ENCODE peak calls at places on chromosome 20, in four cellular contexts. Y is GM23248, K is PC-9, I is A549. X is an unnamed sample. For H3K9me3 and H3K4me1, the result is how much of the 10 kb centered on the place peaks cover.

GRCh38 chr20:5977223-5977622 is 26.8 kb downstream of the MCM8 start:
- DNase-seq in Y (no peak), K (no peak), I (no peak), X (no peak)

GRCh38 chr20:36676701-36677421 is 30.9 kb upstream of the SLA2 start:
- DNase-seq in Y (no peak), K (no peak), I (peak), X (no peak)

GRCh38 chr20:23399568-23400241 is 21.6 kb downstream of the NAPB start:
- DNase-seq in Y (peak), K (no peak), I (peak), X (no peak)

GRCh38 chr20:53795170-53795569 is 201.5 kb upstream of the ZNF217 start:
- DNase-seq in Y (peak), K (no peak), I (no peak), X (no peak)

GRCh38 chr20:60948230-60948629 is 303.8 kb upstream of the CDH4 start:
- DNase-seq in Y (no peak), K (no peak), I (no peak), X (no peak)

GRCh38 chr20:57251344-57251743 is 15.1 kb downstream of the BMP7 start:
- DNase-seq in Y (no peak), K (peak), I (no peak), X (no peak)

GRCh38 chr20:15236812-15237211 is 899.4 kb upstream of the FLRT3 start:
- DNase-seq in Y (peak), K (peak), I (peak), X (peak)

GRCh38 chr20:33915726-33916331 is 77.9 kb upstream of the RALY start:
- DNase-seq in Y (no peak), K (peak), I (peak), X (peak)

GRCh38 chr20:57667924-57668782 is 41.7 kb downstream of the PMEPA1 start:
- DNase-seq in Y (no peak), K (no peak), I (no peak), X (peak)

GRCh38 chr20:47250360-47250759 is 106.1 kb downstream of the ZMYND8 start:
- DNase-seq in Y (no peak), K (no peak), I (no peak), X (no peak)

GRCh38 chr20:39660251-39660650 is 698.1 kb downstream of the DHX35 start:
- DNase-seq in Y (peak), K (no peak), I (no peak), X (no peak)

GRCh38 chr20:57001126-57001767 is 265.2 kb downstream of the BMP7 start:
- DNase-seq in Y (no peak), K (no peak), I (no peak), X (no peak)

GRCh38 chr20:43722153-43722505 is 4.7 kb downstream of the GTSF1L start:
- DNase-seq in Y (no peak), K (no peak), I (no peak), X (no peak)

GRCh38 chr20:32685541-32686529 is 12.1 kb upstream of the C20orf203 start:
- DNase-seq in Y (peak), K (no peak), I (no peak), X (no peak)

GRCh38 chr20:48012401-48012974 is 227.2 kb upstream of the SULF2 start:
- DNase-seq in Y (peak), K (peak), I (peak), X (no peak)

GRCh38 chr20:61184194-61184593 is 67.9 kb upstream of the CDH4 start:
- DNase-seq in Y (no peak), K (no peak), I (no peak), X (peak)

GRCh38 chr20:36318166-36318565 is 12.0 kb downstream of the DLGAP4 start:
- DNase-seq in Y (no peak), K (no peak), I (no peak), X (no peak)

GRCh38 chr20:58141971-58142842 is 86.2 kb downstream of the ANKRD60 start:
- DNase-seq in Y (no peak), K (peak), I (no peak), X (no peak)

GRCh38 chr20:57087102-57087501 is 179.3 kb downstream of the BMP7 start:
- DNase-seq in Y (no peak), K (peak), I (no peak), X (no peak)

GRCh38 chr20:12358006-12358654 is 440.4 kb downstream of the BTBD3 start:
- DNase-seq in Y (no peak), K (no peak), I (peak), X (no peak)

GRCh38 chr20:50558483-50558925 is 48.3 kb downstream of the PTPN1 start:
- DNase-seq in Y (peak), K (peak), I (peak), X (no peak)

GRCh38 chr20:47791084-47791599 is 5.9 kb upstream of the SULF2 start:
- DNase-seq in Y (no peak), K (no peak), I (no peak), X (no peak)

GRCh38 chr20:41110930-41111577 is 26.3 kb upstream of the PLCG1 start:
- DNase-seq in Y (no peak), K (peak), I (no peak), X (no peak)

GRCh38 chr20:41170386-41171105 is 33.2 kb downstream of the PLCG1 start:
- DNase-seq in Y (no peak), K (no peak), I (no peak), X (no peak)

GRCh38 chr20:20223981-20224380 is 143.9 kb upstream of the INSM1 start:
- DNase-seq in Y (peak), K (no peak), I (no peak), X (no peak)

GRCh38 chr20:57414867-57415592 is 23.8 kb downstream of the RBM38 start:
- DNase-seq in Y (peak), K (peak), I (no peak), X (no peak)

GRCh38 chr20:25277941-25278521 is 30.1 kb downstream of the PYGB start:
- DNase-seq in Y (no peak), K (no peak), I (no peak), X (peak)

GRCh38 chr20:32586291-32586690 is 1.2 kb upstream of the NOL4L start:
- DNase-seq in Y (no peak), K (no peak), I (no peak), X (no peak)

GRCh38 chr20:16441526-16442164 is 131.6 kb downstream of the KIF16B start:
- DNase-seq in Y (no peak), K (no peak), I (no peak), X (no peak)

GRCh38 chr20:52937701-52938100 is 34.5 kb upstream of the TSHZ2 start:
- DNase-seq in Y (no peak), K (no peak), I (peak), X (no peak)

GRCh38 chr20:45489083-45489531 is 19.6 kb downstream of the WFDC2 start:
- DNase-seq in Y (peak), K (peak), I (no peak), X (no peak)

GRCh38 chr20:59656417-59656816 is 52.1 kb downstream of the PHACTR3 start:
- DNase-seq in Y (no peak), K (no peak), I (no peak), X (no peak)

GRCh38 chr20:59662161-59662560 is 57.8 kb downstream of the PHACTR3 start:
- DNase-seq in Y (no peak), K (no peak), I (no peak), X (no peak)

GRCh38 chr20:59661141-59661540 is 56.8 kb downstream of the PHACTR3 start:
- DNase-seq in Y (no peak), K (no peak), I (no peak), X (no peak)

GRCh38 chr20:59661621-59662020 is 57.3 kb downstream of the PHACTR3 start:
- DNase-seq in Y (no peak), K (no peak), I (no peak), X (no peak)

DNA sequence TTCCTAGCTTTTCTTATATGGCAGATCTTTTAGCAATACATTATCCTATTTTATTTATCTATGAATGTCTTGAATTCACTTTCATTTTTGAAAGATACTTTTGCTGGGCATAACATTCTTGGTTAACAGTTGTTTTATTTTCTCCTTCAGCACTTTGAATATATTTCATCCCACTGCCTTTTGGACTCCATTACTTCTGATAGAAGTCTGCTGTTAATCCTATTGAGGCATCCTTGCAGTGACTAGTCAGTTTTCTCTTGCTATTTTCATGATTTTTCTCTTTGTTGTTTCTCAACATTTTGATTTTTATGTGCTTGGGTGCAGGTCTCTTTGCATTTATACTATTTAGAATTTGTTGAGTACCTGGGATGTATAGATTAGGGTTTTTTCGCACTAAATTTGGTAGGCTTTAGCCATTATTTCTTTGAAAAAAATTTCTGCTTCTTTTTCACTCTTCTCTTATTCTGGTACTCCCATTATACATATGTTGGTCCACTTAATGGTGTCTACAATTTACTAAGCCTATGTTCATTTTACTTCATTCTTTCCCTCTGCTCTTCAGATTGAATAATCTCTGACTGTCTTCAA is 53.2 kb downstream of the PHACTR3 start:
- DNase-seq in Y (peak), K (no peak), I (no peak), X (no peak)
- H3K9me3 ChIP-seq in Y (under half), K (under half), I (under half), X (under half)

DNA sequence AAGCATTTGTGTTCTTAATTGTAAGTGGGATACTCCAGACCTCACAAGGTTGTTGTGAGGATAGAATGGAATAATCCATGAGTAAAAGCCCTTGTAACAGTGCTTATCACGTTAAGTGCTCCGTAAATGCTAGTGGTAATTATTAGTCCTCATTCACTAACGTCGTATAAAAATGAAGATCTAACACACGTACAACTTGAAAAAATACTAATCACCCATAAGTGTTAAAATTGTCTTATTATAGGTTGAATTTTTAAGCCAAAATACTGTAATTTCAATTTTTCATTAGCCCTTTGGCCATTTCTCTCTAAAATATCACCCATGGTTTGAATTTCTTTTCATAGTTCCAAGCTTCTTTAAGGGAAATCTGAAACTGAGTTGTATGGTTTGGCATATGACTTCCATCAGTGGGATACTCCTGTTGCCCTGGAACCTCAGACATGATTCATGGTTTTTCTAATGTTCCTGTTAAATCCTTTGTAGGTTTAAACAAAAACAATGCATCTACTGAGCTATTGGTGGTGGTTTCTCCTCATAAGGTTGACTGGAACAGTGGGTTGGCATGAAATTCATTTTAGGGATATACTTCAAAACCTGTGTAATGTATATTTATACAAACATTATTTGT is 19.1 kb downstream of the XRN2 start:
- DNase-seq in Y (no peak), K (no peak), I (no peak), X (no peak)
- H3K4me1 ChIP-seq in Y (under half), K (under half), I (under half), X (under half)

DNA sequence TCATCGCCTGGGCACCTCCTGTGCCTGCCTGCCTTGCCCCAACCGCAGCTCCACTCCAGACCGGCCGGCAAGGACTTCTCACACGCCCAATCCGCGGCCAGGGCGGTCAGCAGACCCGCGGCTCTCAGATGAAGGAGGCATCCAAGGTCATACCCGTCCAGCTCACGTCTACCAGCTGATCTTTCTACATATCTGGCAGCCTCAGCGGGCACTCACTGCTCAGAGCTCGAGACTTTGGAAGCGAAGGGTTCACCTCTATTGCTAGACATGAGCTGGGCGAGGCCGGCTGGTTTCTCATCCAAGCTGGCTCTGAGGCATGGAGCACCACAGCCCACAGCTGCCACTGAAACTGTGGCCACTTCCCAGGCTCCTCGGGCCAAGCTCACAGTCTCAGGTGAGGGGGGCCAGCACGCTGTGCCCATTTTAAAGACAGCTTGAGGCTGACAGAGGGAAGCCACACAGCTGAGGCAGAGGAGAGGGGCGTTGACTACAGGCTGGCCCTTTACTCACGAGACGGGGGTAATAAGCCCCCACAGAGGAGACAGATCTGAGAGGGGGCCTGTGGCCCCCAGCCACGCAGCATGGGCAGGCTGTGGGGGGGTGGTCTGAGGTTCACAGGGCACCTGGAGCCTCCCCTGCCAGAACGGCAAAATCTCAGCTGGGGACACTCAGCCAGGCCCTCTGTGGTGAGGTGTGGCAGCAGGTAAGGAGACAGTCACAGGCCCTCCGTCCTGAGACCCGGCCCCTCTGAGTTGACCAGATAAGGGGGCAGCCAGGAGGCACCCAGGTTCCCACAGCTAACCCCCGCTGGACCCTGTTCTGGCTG is 2.0 kb downstream of the LAMA5 start:
- DNase-seq in Y (no peak), K (peak), I (peak), X (peak)
- H3K4me3 ChIP-seq in Y (no peak), K (peak), I (peak), X (peak)

GRCh38 chr20:55538261-55538908 is 466.9 kb downstream of the CBLN4 start:
- DNase-seq in Y (no peak), K (no peak), I (no peak), X (no peak)
- H3K9me3 ChIP-seq in Y (under half), K (under half), I (under half), X (under half)

GRCh38 chr20:830011-830521 is 3.4 kb upstream of the FAM110A start:
- DNase-seq in Y (peak), K (no peak), I (no peak), X (no peak)

GRCh38 chr20:831956-832355 is 1.6 kb upstream of the FAM110A start:
- DNase-seq in Y (no peak), K (no peak), I (no peak), X (no peak)

GRCh38 chr20:829531-829930 is 4.0 kb upstream of the FAM110A start:
- DNase-seq in Y (peak), K (no peak), I (no peak), X (no peak)

GRCh38 chr20:833121-833449 is 430 bp upstream of the FAM110A start:
- DNase-seq in Y (peak), K (no peak), I (no peak), X (no peak)

GRCh38 chr20:831251-831650 is 2.3 kb upstream of the FAM110A start:
- DNase-seq in Y (no peak), K (no peak), I (no peak), X (no peak)
- H3K4me1 ChIP-seq in Y (under half), K (under half), I (under half), X (under half)